ENCODE peak calls at places on chromosomes 11 and 22, in eight cellular contexts. S is HFF-Myc, I is GM13977, F is neural crest cell, K is astrocyte of the spinal cord, A is A549, X is RWPE2, L is natural killer cell. V is an unnamed sample.

GRCh38 chr22:23058063-23058462 is 12.3 kb upstream of the GNAZ start:
- DNase-seq in L (no peak), S (no peak), X (no peak), F (no peak), A (no peak), I (no peak), K (no peak), V (no peak)

GRCh38 chr11:68469642-68470041 is 9.1 kb downstream of the PPP6R3 start:
- DNase-seq in A (no peak), S (no peak), L (no peak), F (no peak), I (no peak), K (no peak), X (no peak), V (no peak)

GRCh38 chr11:18802381-18803257 is 11.0 kb upstream of the PTPN5 start:
- DNase-seq in L (no peak), A (peak; percentile 66), I (peak; percentile 56), F (peak; percentile 62), K (peak; percentile 70), S (peak; percentile 46), X (no peak), V (no peak)

GRCh38 chr22:39996732-39997131 is 2.0 kb downstream of the FAM83F start:
- DNase-seq in K (no peak), L (no peak), S (no peak), F (no peak), X (no peak), A (no peak), I (no peak), V (no peak)

GRCh38 chr11:33659370-33660139 is 41.1 kb downstream of the C11orf91 start:
- DNase-seq in L (no peak), K (no peak), F (no peak), A (no peak), I (no peak), X (no peak), S (no peak), V (no peak)

GRCh38 chr11:23732026-23732425 is 764.8 kb upstream of the LUZP2 start:
- DNase-seq in L (no peak), S (no peak), X (no peak), K (peak; percentile 59), A (no peak), I (no peak), F (no peak), V (no peak)

GRCh38 chr11:102154806-102155205 is 44.6 kb downstream of the YAP1 start:
- DNase-seq in I (no peak), A (no peak), K (no peak), X (no peak), S (no peak), L (no peak), F (no peak), V (no peak)

GRCh38 chr22:17974703-17975372 is 49.5 kb downstream of the MICAL3 start:
- DNase-seq in K (no peak), S (no peak), L (no peak), F (no peak), I (peak; percentile 67), X (no peak), A (no peak), V (no peak)

GRCh38 chr11:33774356-33775063 is at the start of gene FBXO3:
- DNase-seq in A (peak; percentile 88), K (peak; percentile 84), I (peak; percentile 98), S (peak; percentile 35), F (peak; percentile 76), L (peak; percentile 79), X (peak; percentile 82), V (peak; percentile 80)

GRCh38 chr22:38292694-38293093 is 19.9 kb upstream of the TMEM184B start:
- DNase-seq in F (no peak), L (no peak), S (no peak), X (no peak), A (no peak), I (no peak), K (no peak), V (no peak)

GRCh38 chr22:38294193-38294592 is 21.4 kb upstream of the TMEM184B start:
- DNase-seq in I (no peak), S (no peak), K (no peak), A (no peak), F (no peak), X (no peak), L (no peak), V (no peak)

GRCh38 chr22:38289583-38290082 is 16.8 kb upstream of the TMEM184B start:
- DNase-seq in S (no peak), X (no peak), A (no peak), I (no peak), K (no peak), L (no peak), F (no peak), V (no peak)

GRCh38 chr22:38290347-38290746 is 17.5 kb upstream of the TMEM184B start:
- DNase-seq in F (no peak), X (no peak), I (no peak), A (no peak), S (no peak), L (no peak), K (no peak), V (no peak)

GRCh38 chr22:38291201-38291777 is 18.5 kb upstream of the TMEM184B start:
- DNase-seq in K (no peak), L (no peak), X (no peak), A (no peak), F (no peak), S (no peak), I (no peak), V (no peak)
- TF ChIP-seq CTCF in K (peak; percentile 7), L (no peak), X (no peak), A (no peak), F (no peak), S (no peak), I (no peak), V (no peak)

DNA sequence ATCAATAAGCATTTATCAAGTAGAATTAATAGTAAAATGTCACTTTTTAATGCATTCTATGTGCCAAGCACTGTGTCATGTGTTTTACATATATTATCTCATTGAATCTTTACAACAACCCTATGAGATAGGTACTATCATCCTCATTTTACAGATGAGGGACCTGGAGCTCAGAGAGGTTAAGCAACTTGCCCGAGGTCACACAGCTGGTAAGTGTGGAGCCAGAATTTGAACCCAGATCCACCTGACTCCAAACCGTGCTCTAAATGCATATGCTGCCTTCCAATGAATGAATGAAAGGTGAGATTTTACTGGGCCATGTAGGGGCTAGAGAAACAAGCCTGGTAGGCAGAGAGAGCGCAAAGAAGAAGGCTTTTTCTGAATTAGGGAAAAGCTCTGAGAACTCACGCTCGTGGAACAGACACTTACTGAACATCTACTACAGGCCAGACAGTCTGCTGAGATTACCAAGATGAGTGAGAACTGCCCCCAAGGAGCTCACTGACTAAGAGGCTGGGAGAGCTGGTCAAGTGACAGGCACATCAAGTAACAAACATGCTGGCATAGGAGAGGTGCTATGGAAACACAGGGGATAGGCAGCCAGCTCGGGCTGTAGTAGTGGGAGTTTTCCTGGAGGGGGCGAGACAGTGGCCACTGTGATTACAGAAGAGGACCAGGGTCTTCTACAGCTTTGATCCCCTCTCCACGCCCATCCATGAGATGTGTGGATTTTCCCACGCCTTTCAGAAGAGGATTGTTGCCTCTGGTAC is 4.4 kb downstream of the ABCG4 start:
- DNase-seq in F (no peak), L (no peak), A (no peak), S (no peak), K (no peak), I (no peak), X (no peak), V (no peak)
- TF ChIP-seq CTCF in F (no peak), L (no peak), A (no peak), S (peak; percentile 17), K (no peak), I (no peak), X (no peak), V (no peak)

DNA sequence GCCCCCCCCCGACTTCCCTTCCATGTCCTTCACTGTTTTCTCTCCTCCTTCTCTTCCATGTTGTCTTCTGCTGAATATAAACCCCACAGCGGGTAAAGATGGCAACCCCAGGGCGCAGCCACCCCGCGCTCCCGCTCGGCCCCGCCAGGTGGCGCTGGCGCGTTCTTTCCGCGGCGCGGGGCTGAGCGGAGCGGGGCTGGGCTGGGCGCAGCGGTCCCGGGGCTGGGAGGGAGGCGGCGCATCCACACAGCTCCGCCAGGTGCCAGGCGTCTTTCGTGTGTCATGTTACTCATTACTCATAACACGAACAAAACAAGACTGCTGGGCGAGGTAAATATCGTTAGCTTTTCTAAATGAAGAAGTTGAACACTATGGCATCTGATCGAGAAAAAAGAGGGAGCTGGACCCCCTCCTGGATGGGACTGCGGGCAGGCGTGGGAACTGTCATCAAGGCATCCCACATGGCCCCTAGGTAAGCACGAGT is 321.2 kb downstream of the NTM start:
- DNase-seq in K (no peak), A (no peak), L (no peak), F (peak; percentile 66), I (peak; percentile 65), S (no peak), X (no peak), V (no peak)
- TF ChIP-seq CTCF in K (peak; percentile 70), A (no peak), L (no peak), F (peak; percentile 81), I (peak; percentile 71), S (peak; percentile 67), X (peak; percentile 75), V (no peak)

GRCh38 chr22:45763236-45763624 is 91.6 kb downstream of the ATXN10 start:
- DNase-seq in I (no peak), K (no peak), A (no peak), L (no peak), S (no peak), F (no peak), X (no peak), V (no peak)

GRCh38 chr22:45764051-45764450 is 92.4 kb downstream of the ATXN10 start:
- DNase-seq in I (no peak), X (no peak), F (no peak), K (no peak), S (no peak), A (no peak), L (no peak), V (no peak)

GRCh38 chr22:45760682-45761081 is 89.0 kb downstream of the ATXN10 start:
- DNase-seq in I (no peak), L (no peak), S (no peak), X (no peak), K (no peak), A (no peak), F (no peak), V (no peak)

GRCh38 chr22:45758603-45759002 is 87.0 kb downstream of the ATXN10 start:
- DNase-seq in L (no peak), F (no peak), K (no peak), S (no peak), X (no peak), I (no peak), A (no peak), V (no peak)

GRCh38 chr22:45762545-45763235 is 91.1 kb downstream of the ATXN10 start:
- DNase-seq in A (no peak), L (no peak), X (no peak), K (no peak), F (no peak), S (no peak), I (no peak), V (no peak)
- TF ChIP-seq CTCF in A (no peak), L (no peak), X (no peak), K (no peak), F (no peak), S (no peak), I (no peak), V (no peak)